ENCODE peak calls at places on chromosomes 4 and X, in seven cellular contexts. A, R, L, C, N, G and X are unnamed samples.

GRCh38 chr4:3491681-3492405 is 28.7 kb downstream of the DOK7 start:
- DNase-seq in N (peak; percentile 76), R (no peak), C (no peak), A (no peak), L (no peak), G (no peak), X (no peak)

GRCh38 chr4:143554728-143555597 is 41.5 kb downstream of the SMARCA5 start:
- DNase-seq in C (no peak), N (no peak), G (no peak), R (no peak), A (peak; percentile 51), L (no peak), X (no peak)

GRCh38 chr4:15963001-15963451 is at the start of gene FGFBP2:
- DNase-seq in C (no peak), L (peak; percentile 10), R (peak; percentile 33), N (peak; percentile 75), A (no peak), G (peak; percentile 78), X (peak; percentile 13)

GRCh38 chrX:25523574-25523973 is 507.8 kb upstream of the ARX start:
- DNase-seq in G (peak; percentile 42), R (peak; percentile 42), L (no peak), A (no peak), N (peak; percentile 37), C (no peak), X (no peak)

GRCh38 chr4:22515888-22516541 is at the start of gene ADGRA3:
- DNase-seq in A (no peak), G (peak; percentile 81), L (peak; percentile 28), R (peak; percentile 56), N (peak; percentile 94), C (peak; percentile 45), X (peak; percentile 39)

GRCh38 chr4:158484173-158484885 is 37.4 kb upstream of the RXFP1 start:
- DNase-seq in N (no peak), C (no peak), G (no peak), L (no peak), A (no peak), R (no peak), X (no peak)

GRCh38 chr4:541271-541670 is 34.8 kb downstream of the TMEM271 start:
- DNase-seq in C (no peak), N (no peak), A (no peak), L (no peak), R (no peak), G (no peak), X (no peak)

GRCh38 chr4:166222271-166222670 is 349.2 kb downstream of the TLL1 start:
- DNase-seq in L (no peak), G (no peak), A (no peak), R (no peak), C (no peak), N (no peak), X (no peak)

GRCh38 chr4:88382621-88383020 is 4.0 kb downstream of the HERC6 start:
- DNase-seq in A (peak; percentile 84), G (no peak), R (no peak), N (no peak), C (no peak), L (no peak), X (no peak)

GRCh38 chrX:153861733-153862300 is 24.2 kb downstream of the L1CAM start:
- DNase-seq in L (no peak), C (no peak), N (peak; percentile 15), G (no peak), R (no peak), A (no peak), X (no peak)

GRCh38 chrX:39304746-39305145 is 503.5 kb downstream of the MID1IP1 start:
- DNase-seq in N (no peak), R (no peak), L (no peak), C (no peak), G (no peak), A (no peak), X (no peak)

GRCh38 chrX:133544105-133544504 is 128.8 kb upstream of the GPC4 start:
- DNase-seq in A (no peak), G (no peak), R (peak; percentile 65), L (no peak), N (no peak), C (no peak), X (no peak)

GRCh38 chr4:147830987-147831386 is 99.1 kb downstream of the ARHGAP10 start:
- DNase-seq in C (no peak), G (no peak), A (no peak), N (no peak), L (no peak), R (no peak), X (no peak)

GRCh38 chr4:164779080-164779479 is 25.1 kb downstream of the SMIM31 start:
- DNase-seq in L (no peak), C (no peak), G (no peak), A (no peak), N (no peak), R (no peak), X (no peak)
- TF ChIP-seq TAF1 in L (no peak), C (no peak), G (no peak), A (no peak), N (no peak), R (no peak), X (no peak)

GRCh38 chr4:155371432-155372043 is 5.2 kb downstream of the MAP9 start:
- DNase-seq in C (no peak), N (peak; percentile 35), R (no peak), A (no peak), L (no peak), G (no peak), X (no peak)
- TF ChIP-seq TAF1 in C (no peak), N (no peak), R (no peak), A (no peak), L (no peak), G (no peak), X (no peak)

DNA sequence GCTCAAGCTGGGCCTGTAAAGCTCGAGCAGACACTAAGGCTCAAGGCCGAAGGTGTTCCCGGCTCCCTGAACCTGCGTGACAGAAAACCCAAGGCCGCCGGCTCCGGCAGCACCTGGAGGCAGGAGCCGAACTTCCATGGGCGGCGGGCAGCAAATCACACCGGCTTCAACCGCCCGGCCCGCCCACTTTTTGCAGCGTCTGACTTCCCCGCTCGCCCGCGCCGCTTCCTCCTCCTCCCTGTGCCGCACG is 940 bp upstream of the NSD2 start:
- DNase-seq in G (no peak), R (peak; percentile 80), N (peak; percentile 86), A (no peak), C (no peak), L (peak; percentile 70), X (peak; percentile 75)
- TF ChIP-seq TAF1 in G (peak; percentile 69), R (no peak), N (no peak), A (no peak), C (no peak), L (no peak), X (no peak)

GRCh38 chrX:54786972-54787371 is 11.1 kb downstream of the ITIH6 start:
- DNase-seq in C (no peak), N (no peak), R (no peak), L (peak; percentile 15), A (no peak), G (no peak), X (no peak)
- TF ChIP-seq TAF1 in C (no peak), N (no peak), R (no peak), L (no peak), A (no peak), G (no peak), X (no peak)

DNA sequence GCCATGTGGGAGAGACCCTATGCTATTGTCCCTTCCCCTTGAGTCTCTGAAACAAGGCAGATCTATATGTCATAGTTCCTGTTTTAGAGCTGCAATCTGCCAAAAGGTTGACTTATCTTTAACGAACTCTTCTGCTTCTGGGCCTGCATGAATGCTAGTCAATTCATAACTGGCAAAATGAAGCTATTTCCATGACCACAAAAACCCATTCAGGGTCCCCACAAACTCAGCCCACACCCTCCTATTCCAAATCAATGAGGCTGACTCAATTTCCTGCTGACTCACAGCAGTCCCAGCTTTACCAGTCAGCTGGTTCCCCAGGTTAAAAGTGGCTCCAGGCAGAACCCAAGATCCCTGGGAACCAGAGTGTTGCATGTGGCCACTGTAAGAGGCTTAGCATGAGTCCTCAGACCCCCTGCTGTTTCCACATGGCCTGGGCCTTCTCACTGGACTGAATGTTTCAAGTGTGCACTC is 25.2 kb upstream of the SOD3 start:
- DNase-seq in L (no peak), N (no peak), R (no peak), G (no peak), A (peak; percentile 39), C (peak; percentile 10), X (no peak)
- TF ChIP-seq TAF1 in L (no peak), N (no peak), R (no peak), G (no peak), A (no peak), C (no peak), X (no peak)

GRCh38 chr4:151796106-151796505 is 35.3 kb upstream of the GATB start:
- DNase-seq in C (no peak), A (no peak), R (no peak), L (no peak), N (no peak), G (no peak), X (no peak)
- TF ChIP-seq TAF1 in C (no peak), A (no peak), R (no peak), L (no peak), N (no peak), G (no peak), X (no peak)

GRCh38 chr4:168666531-168666930 is 169.7 kb downstream of the PALLD start:
- DNase-seq in A (no peak), L (no peak), C (no peak), G (no peak), N (no peak), R (no peak), X (no peak)
- TF ChIP-seq TAF1 in A (no peak), L (no peak), C (no peak), G (no peak), N (no peak), R (no peak), X (no peak)